ENCODE peak calls at places on chromosomes 4 and X, in nine cellular contexts. B is fibroblast of the conjunctiva; K is ACHN; Y is naive B cell; L is COR-L47; V is AG08395; E is HepG2; C is stimulated activated CD4-positive, alpha-beta T cell treated with anti-CD3 and anti-CD28 coated beads, Interleukin-12 subunit alpha, Interleukin-12 subunit beta, amount 100 ng/mL, for 4 hours; X is occipital lobe. Q is an unnamed sample.
A peak's percentile ranks its signal among the peaks of the same experiment; 100 is the strongest.

GRCh38 chr4:109754093-109754857 is 24.4 kb upstream of the PLA2G12A start:
- DNase-seq in B (no peak), C (no peak), L (no peak), V (no peak), E (no peak), X (no peak), K (no peak), Y (no peak), Q (no peak)

GRCh38 chrX:118718737-118719136 is 8.7 kb upstream of the IL13RA1 start:
- DNase-seq in X (no peak), B (no peak), L (no peak), K (no peak), C (no peak), E (no peak), Y (peak; percentile 63), V (no peak), Q (no peak)

GRCh38 chrX:57104921-57105398 is 16.4 kb downstream of the SPIN2B start:
- DNase-seq in E (no peak), V (no peak), Y (no peak), C (no peak), B (no peak), K (no peak), L (no peak), X (no peak), Q (no peak)

GRCh38 chr4:32010221-32010620 is 1290.1 kb downstream of the PCDH7 start:
- DNase-seq in L (no peak), K (no peak), E (no peak), C (no peak), X (no peak), B (no peak), V (no peak), Y (no peak), Q (no peak)

GRCh38 chr4:4670869-4671268 is 129.0 kb upstream of the STX18 start:
- DNase-seq in L (no peak), C (no peak), V (no peak), E (peak; percentile 29), Y (no peak), B (no peak), X (no peak), K (no peak), Q (no peak)

GRCh38 chrX:154373340-154374306 is 811 bp downstream of the FLNA start:
- DNase-seq in C (no peak), E (peak; percentile 59), Y (no peak), V (peak; percentile 43), B (peak; percentile 65), K (peak; percentile 74), X (peak; percentile 36), L (peak; percentile 42), Q (peak; percentile 39)

GRCh38 chrX:132388371-132388770 is 100.5 kb downstream of the MBNL3 start:
- DNase-seq in X (no peak), L (no peak), B (no peak), V (no peak), C (no peak), E (no peak), Y (no peak), K (no peak), Q (no peak)

GRCh38 chr4:143667461-143667860 is 33.0 kb downstream of the FREM3 start:
- DNase-seq in V (peak; percentile 43), E (no peak), B (peak; percentile 64), C (no peak), Y (no peak), X (no peak), L (no peak), K (peak; percentile 12), Q (no peak)

GRCh38 chr4:3517731-3518510 is 14.3 kb downstream of the LRPAP1 start:
- DNase-seq in Y (no peak), L (no peak), B (no peak), E (no peak), K (no peak), V (no peak), C (no peak), X (no peak), Q (no peak)

GRCh38 chr4:151921811-151922210 is 161.0 kb upstream of the GATB start:
- DNase-seq in K (no peak), C (no peak), X (no peak), V (peak; percentile 55), Y (no peak), L (no peak), E (no peak), B (no peak), Q (no peak)

GRCh38 chr4:150136036-150136435 is 57.8 kb downstream of the DCLK2 start:
- DNase-seq in Y (no peak), L (no peak), K (no peak), X (no peak), B (no peak), V (no peak), C (no peak), E (no peak), Q (peak; percentile 64)

GRCh38 chrX:110045988-110046387 is 43.1 kb downstream of the TMEM164 start:
- DNase-seq in B (no peak), X (no peak), K (no peak), L (no peak), V (no peak), Y (no peak), C (no peak), E (peak; percentile 65), Q (no peak)

GRCh38 chr4:37601527-37601926 is 84.6 kb downstream of the RELL1 start:
- DNase-seq in C (no peak), Y (no peak), B (peak; percentile 35), L (no peak), K (no peak), E (peak; percentile 18), V (peak; percentile 23), X (no peak), Q (no peak)

GRCh38 chrX:71171110-71171801 is 26.6 kb downstream of the NLGN3 start:
- DNase-seq in L (no peak), K (no peak), V (no peak), Y (no peak), E (no peak), X (no peak), B (no peak), C (no peak), Q (no peak)

Q was measured in HTR-8/SVneo.